ENCODE peak calls at places on chromosomes 13 and 19, in five cellular contexts. U, K, F, L and V are unnamed samples.

GRCh38 chr13:59643239-59643865 is 520.4 kb downstream of the DIAPH3 start:
- DNase-seq in U (no peak), K (no peak), F (no peak), L (no peak), V (no peak)

GRCh38 chr13:45238945-45239795 is 38.3 kb upstream of the KCTD4 start:
- DNase-seq in U (peak), K (peak), F (no peak), L (peak), V (peak)

GRCh38 chr13:105510363-105510762 is 1025.1 kb downstream of the EFNB2 start:
- DNase-seq in U (no peak), K (no peak), F (no peak), L (no peak), V (no peak)

GRCh38 chr19:19661141-19661674 is 2.3 kb downstream of the ATP13A1 start:
- DNase-seq in U (no peak), K (no peak), F (no peak), L (no peak), V (no peak)

GRCh38 chr13:46810440-46810839 is 13.5 kb upstream of the ESD start:
- DNase-seq in U (no peak), K (peak), F (no peak), L (no peak), V (no peak)

GRCh38 chr19:6890938-6891337 is 3.6 kb downstream of the ADGRE1 start:
- DNase-seq in U (no peak), K (no peak), F (peak), L (no peak), V (no peak)

GRCh38 chr13:25171517-25172302 is at the start of gene AMER2:
- DNase-seq in U (peak), K (peak), F (no peak), L (peak), V (peak)

GRCh38 chr13:46086985-46087384 is 17.8 kb downstream of the CPB2 start:
- DNase-seq in U (no peak), K (no peak), F (no peak), L (no peak), V (no peak)

GRCh38 chr13:19088416-19088815 is 93.2 kb downstream of the TUBA3C start:
- DNase-seq in U (no peak), K (no peak), F (no peak), L (no peak), V (no peak)

GRCh38 chr13:52703482-52703881 is 36.1 kb downstream of the CNMD start:
- DNase-seq in U (no peak), K (no peak), F (no peak), L (no peak), V (no peak)

GRCh38 chr19:2490659-2491058 is 14.7 kb downstream of the GADD45B start:
- DNase-seq in U (no peak), K (no peak), F (no peak), L (no peak), V (no peak)

GRCh38 chr19:12766051-12766521 is 9.3 kb downstream of the HOOK2 start:
- DNase-seq in U (peak), K (peak), F (peak), L (peak), V (peak)

GRCh38 chr13:53821632-53822031 is 793.0 kb downstream of the OLFM4 start:
- DNase-seq in U (no peak), K (no peak), F (no peak), L (no peak), V (no peak)

GRCh38 chr13:38308736-38309135 is 40.9 kb upstream of the UFM1 start:
- DNase-seq in U (peak), K (peak), F (no peak), L (peak), V (peak)

GRCh38 chr13:113625965-113626661 is 31.9 kb downstream of the ATP4B start:
- DNase-seq in U (peak), K (no peak), F (no peak), L (peak), V (peak)

GRCh38 chr13:87674143-87674772 is 3.1 kb downstream of the SLITRK5 start:
- DNase-seq in U (no peak), K (no peak), F (no peak), L (peak), V (no peak)

GRCh38 chr13:44739120-44739519 is 163.0 kb upstream of the TSC22D1 start:
- DNase-seq in U (no peak), K (no peak), F (no peak), L (no peak), V (no peak)

GRCh38 chr13:113669231-113669870 is 2.3 kb downstream of the GRK1 start:
- DNase-seq in U (no peak), K (no peak), F (no peak), L (no peak), V (no peak)

GRCh38 chr13:68551701-68552522 is 1321.8 kb upstream of the PCDH9 start:
- DNase-seq in U (no peak), K (no peak), F (no peak), L (no peak), V (no peak)

GRCh38 chr13:79530270-79530669 is 49.3 kb downstream of the NDFIP2 start:
- DNase-seq in U (no peak), K (no peak), F (no peak), L (no peak), V (no peak)

GRCh38 chr19:35353635-35354034 is 4.6 kb upstream of the FFAR3 start:
- DNase-seq in U (peak), K (peak), F (no peak), L (peak), V (no peak)

GRCh38 chr19:38953677-38954076 is 21.9 kb downstream of the FBXO17 start:
- DNase-seq in U (no peak), K (no peak), F (no peak), L (no peak), V (no peak)

GRCh38 chr13:27493981-27494380 is 43.6 kb upstream of the MTIF3 start:
- DNase-seq in U (peak), K (no peak), F (no peak), L (no peak), V (no peak)

GRCh38 chr13:112204881-112205327 is 138.0 kb downstream of the SOX1 start:
- DNase-seq in U (no peak), K (no peak), F (no peak), L (no peak), V (no peak)

GRCh38 chr19:1206733-1207301 is 1.2 kb downstream of the STK11 start:
- DNase-seq in U (no peak), K (no peak), F (no peak), L (no peak), V (no peak)

GRCh38 chr19:10219678-10220077 is 11.5 kb downstream of the S1PR2 start:
- DNase-seq in U (peak), K (peak), F (no peak), L (peak), V (no peak)

GRCh38 chr19:48806518-48806817 is 4.4 kb downstream of the BCAT2 start:
- DNase-seq in U (no peak), K (no peak), F (peak), L (no peak), V (peak)

GRCh38 chr13:41788552-41788951 is 172.4 kb downstream of the VWA8 start:
- DNase-seq in U (peak), K (no peak), F (no peak), L (no peak), V (no peak)

GRCh38 chr19:1644070-1644469 is 8.3 kb downstream of the TCF3 start:
- DNase-seq in U (no peak), K (no peak), F (no peak), L (no peak), V (no peak)

GRCh38 chr13:51396352-51396751 is 56.5 kb downstream of the INTS6 start:
- DNase-seq in U (no peak), K (peak), F (no peak), L (peak), V (no peak)

GRCh38 chr13:55497486-55497885 is 1643.2 kb upstream of the PRR20A start:
- DNase-seq in U (no peak), K (no peak), F (no peak), L (no peak), V (no peak)

GRCh38 chr19:5578094-5578846 is 10.5 kb upstream of the TINCR start:
- DNase-seq in U (peak), K (peak), F (peak), L (peak), V (no peak)

GRCh38 chr19:38734426-38735256 is 9.6 kb downstream of the CAPN12 start:
- DNase-seq in U (no peak), K (no peak), F (peak), L (no peak), V (no peak)

GRCh38 chr19:16351133-16351809 is 26.6 kb downstream of the KLF2 start:
- DNase-seq in U (peak), K (peak), F (no peak), L (no peak), V (peak)

GRCh38 chr13:19772306-19772705 is 10.4 kb downstream of the PSPC1 start:
- DNase-seq in U (no peak), K (no peak), F (no peak), L (no peak), V (peak)

GRCh38 chr19:4495471-4495870 is 22.8 kb downstream of the PLIN4 start:
- DNase-seq in U (no peak), K (no peak), F (no peak), L (no peak), V (no peak)
- TF ChIP-seq CTCF in U (no peak), K (no peak), F (no peak), L (no peak), V (no peak)

DNA sequence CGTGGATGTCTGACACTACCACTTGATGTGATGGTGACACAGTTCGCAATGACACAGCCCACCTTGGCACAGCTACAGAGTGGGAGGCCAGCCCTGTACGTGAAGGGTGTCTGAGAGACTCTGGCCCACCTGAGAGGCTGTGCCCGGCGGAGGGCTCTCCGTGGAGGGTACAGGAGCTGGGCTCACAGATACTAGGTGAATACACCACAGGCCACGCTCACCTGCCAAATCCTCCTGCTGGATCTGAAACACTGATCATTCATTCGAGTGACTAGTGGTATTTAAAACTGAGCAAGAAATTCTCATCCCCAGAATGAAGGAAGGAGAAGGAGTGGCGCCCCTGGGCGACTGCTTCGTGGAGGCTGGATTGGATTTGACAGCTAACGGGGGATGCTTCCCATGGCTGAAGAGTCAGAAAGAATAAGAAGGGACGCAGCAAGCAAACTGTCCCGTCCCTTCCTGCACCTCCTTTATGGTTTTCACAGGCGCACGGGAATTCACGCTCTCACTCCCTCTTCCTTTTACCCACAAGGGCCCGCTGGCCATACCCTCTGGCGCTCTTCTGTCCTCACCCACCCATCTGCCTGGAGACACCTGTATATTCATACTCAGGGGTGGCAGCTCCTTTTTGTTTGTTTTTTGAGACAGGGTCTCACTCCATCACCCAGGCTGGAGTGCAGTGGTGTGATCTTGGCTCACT is 25.0 kb downstream of the CEBPG start:
- DNase-seq in U (no peak), K (no peak), F (no peak), L (no peak), V (no peak)
- TF ChIP-seq CTCF in U (no peak), K (no peak), F (no peak), L (no peak), V (no peak)

GRCh38 chr19:17510220-17510993 is 1.0 kb upstream of the PGLS start:
- DNase-seq in U (peak), K (no peak), F (no peak), L (peak), V (no peak)

GRCh38 chr19:17512574-17512939 is 1.1 kb downstream of the PGLS start:
- DNase-seq in U (no peak), K (no peak), F (no peak), L (no peak), V (no peak)

GRCh38 chr19:17513801-17514200 is 2.4 kb downstream of the PGLS start:
- DNase-seq in U (no peak), K (no peak), F (no peak), L (no peak), V (peak)

GRCh38 chr19:17515408-17516149 is 4.1 kb downstream of the PGLS start:
- DNase-seq in U (no peak), K (no peak), F (no peak), L (no peak), V (no peak)

GRCh38 chr19:17511724-17512573 is 500 bp downstream of the PGLS start:
- DNase-seq in U (peak), K (peak), F (peak), L (peak), V (peak)
- TF ChIP-seq CTCF in U (no peak), K (peak), F (no peak), L (peak), V (no peak)

DNA sequence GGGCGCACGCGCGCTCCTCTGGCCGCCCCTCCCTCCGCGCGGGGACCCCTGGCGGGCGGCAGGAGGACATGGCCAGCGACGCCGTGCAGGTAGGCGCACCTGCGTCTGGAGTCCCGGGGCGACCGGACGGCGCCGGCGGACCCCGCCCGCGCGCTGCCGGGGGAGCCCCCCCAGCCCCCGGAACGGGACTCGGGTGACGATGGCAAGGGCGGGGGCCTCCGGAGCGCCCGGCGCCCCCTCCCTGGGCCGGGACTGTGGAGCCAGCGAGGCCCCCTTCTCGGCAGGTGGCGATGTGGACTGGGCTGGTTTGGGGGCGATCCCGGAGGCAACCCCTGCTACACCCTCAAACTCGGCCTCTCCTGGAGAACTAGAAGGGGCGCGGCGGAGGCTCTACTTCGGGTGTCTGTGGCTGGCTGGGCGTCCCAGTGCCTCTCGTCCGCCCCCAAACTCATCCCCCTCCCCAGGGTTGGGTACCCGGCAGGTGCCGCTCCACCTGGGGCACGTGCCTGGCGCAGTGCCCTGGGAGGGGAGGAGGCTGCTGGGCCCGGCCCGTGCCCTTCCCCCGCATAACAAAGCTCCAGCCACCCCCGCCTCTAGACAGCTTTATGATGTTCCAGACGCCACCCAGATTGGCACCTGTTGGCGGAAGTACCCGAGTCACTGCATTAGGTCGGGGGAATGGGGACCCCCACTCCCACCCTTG is 499 bp downstream of the PKN1 start:
- DNase-seq in U (no peak), K (no peak), F (peak), L (no peak), V (no peak)
- TF ChIP-seq CTCF in U (no peak), K (no peak), F (no peak), L (no peak), V (no peak)

GRCh38 chr13:109271991-109272454 is 514.4 kb downstream of the IRS2 start:
- DNase-seq in U (no peak), K (peak), F (no peak), L (peak), V (peak)
- TF ChIP-seq CTCF in U (no peak), K (no peak), F (no peak), L (no peak), V (no peak)

DNA sequence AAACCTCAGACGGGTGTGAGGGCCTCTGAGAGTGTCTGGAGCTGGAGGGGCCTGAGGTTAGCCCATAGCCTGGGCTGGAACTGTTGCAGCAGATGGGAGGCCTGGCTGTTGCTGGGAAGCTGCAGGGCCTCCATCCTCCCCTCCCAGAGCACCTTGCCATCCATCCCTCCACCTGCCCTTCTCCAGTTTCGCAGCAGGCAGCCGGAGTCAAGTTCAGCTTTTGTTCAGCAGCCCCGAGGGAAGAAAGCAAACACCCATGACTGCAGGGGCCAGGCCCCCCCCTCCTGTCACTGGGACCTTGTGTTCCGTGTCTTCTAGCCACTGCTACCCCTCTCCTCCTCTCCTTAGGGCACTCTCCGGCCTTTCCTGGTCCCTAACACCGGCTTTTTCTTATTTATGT is 8.6 kb downstream of the ANKRD24 start:
- DNase-seq in U (no peak), K (no peak), F (no peak), L (no peak), V (no peak)
- TF ChIP-seq CTCF in U (no peak), K (no peak), F (no peak), L (no peak), V (no peak)

DNA sequence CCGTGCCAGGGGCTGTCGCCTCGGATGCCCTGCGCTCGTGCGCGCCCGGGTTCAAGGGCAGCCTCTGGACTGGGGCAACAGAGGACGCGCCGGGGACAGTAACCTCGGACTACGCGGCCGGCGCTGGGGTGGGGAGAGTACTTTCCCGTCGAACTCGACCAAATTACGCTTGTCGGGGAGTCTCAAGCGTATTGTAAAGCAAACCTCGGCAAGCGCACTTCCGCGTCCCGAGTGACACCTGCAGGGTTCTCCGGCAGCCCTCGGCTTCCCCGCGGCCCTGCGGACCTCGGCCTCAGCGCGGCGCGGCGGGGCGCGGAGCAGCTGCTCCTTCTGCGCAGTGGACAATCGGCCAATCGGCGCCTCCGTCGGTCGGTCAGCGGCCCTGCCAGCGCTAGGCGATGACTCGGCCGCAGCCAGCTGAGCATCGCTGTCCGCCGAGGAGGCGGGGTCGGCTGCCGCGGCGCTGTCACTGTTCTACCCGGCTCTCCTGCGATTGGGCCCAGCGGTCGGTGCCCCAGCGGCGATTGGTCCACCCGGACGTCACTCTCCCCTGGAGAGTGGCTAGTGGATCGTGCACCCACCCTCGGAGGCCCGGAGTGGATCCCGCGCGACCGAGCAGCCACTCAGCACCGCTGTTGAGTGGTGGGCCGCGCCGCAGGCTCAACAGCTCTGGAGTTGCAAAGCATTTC is at the start of gene SLC46A3:
- DNase-seq in U (peak), K (peak), F (peak), L (peak), V (peak)
- TF ChIP-seq CTCF in U (no peak), K (no peak), F (no peak), L (no peak), V (no peak)

DNA sequence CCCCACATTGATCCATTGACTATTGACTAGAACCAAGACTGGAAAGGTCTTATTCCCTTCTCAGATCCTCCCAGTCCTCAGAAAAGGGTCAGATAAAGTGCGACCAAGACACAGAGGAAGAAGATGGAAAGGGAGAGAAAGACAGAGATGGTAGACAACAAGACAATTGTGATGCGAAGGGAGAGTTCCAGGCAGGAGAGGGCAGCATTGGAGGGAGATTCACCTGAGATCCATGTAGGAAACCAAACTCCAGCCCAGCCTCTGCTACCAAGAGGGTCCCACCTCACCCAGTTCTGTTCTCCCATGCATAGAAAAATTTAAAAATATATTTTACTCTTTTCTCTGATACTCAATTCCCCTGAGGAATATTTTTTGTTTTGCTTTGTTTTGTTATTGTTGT is 67.3 kb upstream of the TSHZ3 start:
- DNase-seq in U (no peak), K (no peak), F (no peak), L (no peak), V (no peak)
- TF ChIP-seq CTCF in U (no peak), K (no peak), F (no peak), L (no peak), V (no peak)